ENCODE peak calls at places on chromosomes 12 and 14, in ten cellular contexts. One of them, this sample, is unnamed.

GRCh38 chr14:61321385-61322010 is at the start of gene PRKCH:
- DNase-seq in WTC11: peak
- DNase-seq in ACHN: peak
- DNase-seq in ovary: peak
- DNase-seq in CD8-positive, alpha-beta memory T cell: peak
- DNase-seq in Kasumi-1: peak
- DNase-seq in stimulated activated CD8-positive, alpha-beta memory T cell treated with anti-CD3 and anti-CD28 coated beads, Interleukin-12 subunit alpha, Interleukin-12 subunit beta, amount 100 ng/mL, for 1 hour: peak
- DNase-seq in activated CD4-positive, alpha-beta T cell treated with anti-CD3 and anti-CD28 coated beads, Interleukin-2, amount 50 U/mL, for 24 hours: peak
- DNase-seq in G401: no peak
- DNase-seq in B cell: peak
- DNase-seq in this sample: no peak

GRCh38 chr12:90234455-90234854 is 525.8 kb upstream of the ATP2B1 start:
- DNase-seq in activated CD4-positive, alpha-beta T cell treated with anti-CD3 and anti-CD28 coated beads, Interleukin-2, amount 50 U/mL, for 24 hours: no peak
- DNase-seq in ACHN: no peak
- DNase-seq in Kasumi-1: no peak
- DNase-seq in G401: no peak
- DNase-seq in B cell: no peak
- DNase-seq in WTC11: no peak
- DNase-seq in ovary: no peak
- DNase-seq in CD8-positive, alpha-beta memory T cell: no peak
- DNase-seq in stimulated activated CD8-positive, alpha-beta memory T cell treated with anti-CD3 and anti-CD28 coated beads, Interleukin-12 subunit alpha, Interleukin-12 subunit beta, amount 100 ng/mL, for 1 hour: no peak
- DNase-seq in this sample: no peak

GRCh38 chr14:103716091-103716801 is 636 bp downstream of the ZFYVE21 start:
- DNase-seq in CD8-positive, alpha-beta memory T cell: peak
- DNase-seq in B cell: peak
- DNase-seq in ovary: peak
- DNase-seq in ACHN: peak
- DNase-seq in stimulated activated CD8-positive, alpha-beta memory T cell treated with anti-CD3 and anti-CD28 coated beads, Interleukin-12 subunit alpha, Interleukin-12 subunit beta, amount 100 ng/mL, for 1 hour: no peak
- DNase-seq in G401: no peak
- DNase-seq in activated CD4-positive, alpha-beta T cell treated with anti-CD3 and anti-CD28 coated beads, Interleukin-2, amount 50 U/mL, for 24 hours: no peak
- DNase-seq in WTC11: no peak
- DNase-seq in Kasumi-1: no peak
- DNase-seq in this sample: no peak

GRCh38 chr14:102442241-102443211 is 67.0 kb downstream of the ANKRD9 start:
- DNase-seq in activated CD4-positive, alpha-beta T cell treated with anti-CD3 and anti-CD28 coated beads, Interleukin-2, amount 50 U/mL, for 24 hours: no peak
- DNase-seq in WTC11: no peak
- DNase-seq in Kasumi-1: no peak
- DNase-seq in ACHN: no peak
- DNase-seq in CD8-positive, alpha-beta memory T cell: no peak
- DNase-seq in stimulated activated CD8-positive, alpha-beta memory T cell treated with anti-CD3 and anti-CD28 coated beads, Interleukin-12 subunit alpha, Interleukin-12 subunit beta, amount 100 ng/mL, for 1 hour: no peak
- DNase-seq in ovary: no peak
- DNase-seq in B cell: no peak
- DNase-seq in G401: peak
- DNase-seq in this sample: no peak

GRCh38 chr12:22598141-22598762 is 26.7 kb upstream of the ETNK1 start:
- DNase-seq in WTC11: no peak
- DNase-seq in B cell: no peak
- DNase-seq in CD8-positive, alpha-beta memory T cell: no peak
- DNase-seq in ovary: no peak
- DNase-seq in activated CD4-positive, alpha-beta T cell treated with anti-CD3 and anti-CD28 coated beads, Interleukin-2, amount 50 U/mL, for 24 hours: no peak
- DNase-seq in Kasumi-1: no peak
- DNase-seq in G401: no peak
- DNase-seq in ACHN: peak
- DNase-seq in stimulated activated CD8-positive, alpha-beta memory T cell treated with anti-CD3 and anti-CD28 coated beads, Interleukin-12 subunit alpha, Interleukin-12 subunit beta, amount 100 ng/mL, for 1 hour: no peak
- DNase-seq in this sample: no peak

GRCh38 chr12:49644620-49644994 is 21.2 kb downstream of the PRPF40B start:
- DNase-seq in ACHN: peak
- DNase-seq in stimulated activated CD8-positive, alpha-beta memory T cell treated with anti-CD3 and anti-CD28 coated beads, Interleukin-12 subunit alpha, Interleukin-12 subunit beta, amount 100 ng/mL, for 1 hour: peak
- DNase-seq in B cell: peak
- DNase-seq in G401: peak
- DNase-seq in WTC11: peak
- DNase-seq in Kasumi-1: peak
- DNase-seq in CD8-positive, alpha-beta memory T cell: peak
- DNase-seq in ovary: peak
- DNase-seq in activated CD4-positive, alpha-beta T cell treated with anti-CD3 and anti-CD28 coated beads, Interleukin-2, amount 50 U/mL, for 24 hours: peak
- DNase-seq in this sample: peak

GRCh38 chr12:43728117-43728516 is 30.5 kb downstream of the PUS7L start:
- DNase-seq in activated CD4-positive, alpha-beta T cell treated with anti-CD3 and anti-CD28 coated beads, Interleukin-2, amount 50 U/mL, for 24 hours: no peak
- DNase-seq in WTC11: no peak
- DNase-seq in ACHN: peak
- DNase-seq in CD8-positive, alpha-beta memory T cell: no peak
- DNase-seq in Kasumi-1: peak
- DNase-seq in stimulated activated CD8-positive, alpha-beta memory T cell treated with anti-CD3 and anti-CD28 coated beads, Interleukin-12 subunit alpha, Interleukin-12 subunit beta, amount 100 ng/mL, for 1 hour: no peak
- DNase-seq in ovary: no peak
- DNase-seq in B cell: no peak
- DNase-seq in G401: no peak
- DNase-seq in this sample: no peak

GRCh38 chr14:95468416-95469133 is 47.9 kb downstream of the SYNE3 start:
- DNase-seq in activated CD4-positive, alpha-beta T cell treated with anti-CD3 and anti-CD28 coated beads, Interleukin-2, amount 50 U/mL, for 24 hours: no peak
- DNase-seq in CD8-positive, alpha-beta memory T cell: no peak
- DNase-seq in ovary: no peak
- DNase-seq in WTC11: no peak
- DNase-seq in G401: no peak
- DNase-seq in B cell: no peak
- DNase-seq in stimulated activated CD8-positive, alpha-beta memory T cell treated with anti-CD3 and anti-CD28 coated beads, Interleukin-12 subunit alpha, Interleukin-12 subunit beta, amount 100 ng/mL, for 1 hour: no peak
- DNase-seq in Kasumi-1: no peak
- DNase-seq in ACHN: no peak
- DNase-seq in this sample: no peak

GRCh38 chr12:65868133-65868705 is 43.9 kb downstream of the HMGA2 start:
- DNase-seq in Kasumi-1: peak
- DNase-seq in ACHN: no peak
- DNase-seq in CD8-positive, alpha-beta memory T cell: no peak
- DNase-seq in activated CD4-positive, alpha-beta T cell treated with anti-CD3 and anti-CD28 coated beads, Interleukin-2, amount 50 U/mL, for 24 hours: no peak
- DNase-seq in WTC11: no peak
- DNase-seq in G401: no peak
- DNase-seq in ovary: no peak
- DNase-seq in stimulated activated CD8-positive, alpha-beta memory T cell treated with anti-CD3 and anti-CD28 coated beads, Interleukin-12 subunit alpha, Interleukin-12 subunit beta, amount 100 ng/mL, for 1 hour: no peak
- DNase-seq in B cell: no peak
- DNase-seq in this sample: no peak

GRCh38 chr12:110280784-110281548 is at the start of gene ATP2A2:
- DNase-seq in stimulated activated CD8-positive, alpha-beta memory T cell treated with anti-CD3 and anti-CD28 coated beads, Interleukin-12 subunit alpha, Interleukin-12 subunit beta, amount 100 ng/mL, for 1 hour: peak
- DNase-seq in WTC11: peak
- DNase-seq in G401: peak
- DNase-seq in activated CD4-positive, alpha-beta T cell treated with anti-CD3 and anti-CD28 coated beads, Interleukin-2, amount 50 U/mL, for 24 hours: peak
- DNase-seq in ACHN: peak
- DNase-seq in B cell: peak
- DNase-seq in ovary: peak
- DNase-seq in Kasumi-1: peak
- DNase-seq in CD8-positive, alpha-beta memory T cell: peak
- DNase-seq in this sample: peak

GRCh38 chr12:56001446-56002100 is 4.5 kb downstream of the SUOX start:
- DNase-seq in B cell: no peak
- DNase-seq in CD8-positive, alpha-beta memory T cell: no peak
- DNase-seq in WTC11: no peak
- DNase-seq in stimulated activated CD8-positive, alpha-beta memory T cell treated with anti-CD3 and anti-CD28 coated beads, Interleukin-12 subunit alpha, Interleukin-12 subunit beta, amount 100 ng/mL, for 1 hour: no peak
- DNase-seq in Kasumi-1: no peak
- DNase-seq in G401: no peak
- DNase-seq in activated CD4-positive, alpha-beta T cell treated with anti-CD3 and anti-CD28 coated beads, Interleukin-2, amount 50 U/mL, for 24 hours: no peak
- DNase-seq in ACHN: peak
- DNase-seq in ovary: no peak
- DNase-seq in this sample: no peak

This sample was measured in CMK.